ENCODE peak calls at places on chromosome 6, in five cellular contexts. One of them, this sample, is unnamed.

GRCh38 chr6:33160728-33161323 is 31.4 kb downstream of the COL11A2 start:
- DNase-seq in endothelial cell: no peak
- DNase-seq in OCI-LY7: no peak
- DNase-seq in T-helper 2 cell treated with Interferon-gamma antibody and Interleukin-4, amounts not matched to agents 5 μg/mL and 100 μg/mL, for 36 hours: no peak
- DNase-seq in left lung: no peak
- DNase-seq in this sample: peak

GRCh38 chr6:96787846-96788580 is 49.3 kb downstream of the GPR63 start:
- DNase-seq in endothelial cell: no peak
- DNase-seq in OCI-LY7: no peak
- DNase-seq in T-helper 2 cell treated with Interferon-gamma antibody and Interleukin-4, amounts not matched to agents 5 μg/mL and 100 μg/mL, for 36 hours: peak
- DNase-seq in left lung: no peak
- DNase-seq in this sample: no peak

GRCh38 chr6:33312361-33313104 is 1.3 kb downstream of the TAPBP start:
- DNase-seq in endothelial cell: peak
- DNase-seq in OCI-LY7: peak
- DNase-seq in T-helper 2 cell treated with Interferon-gamma antibody and Interleukin-4, amounts not matched to agents 5 μg/mL and 100 μg/mL, for 36 hours: peak
- DNase-seq in left lung: peak
- DNase-seq in this sample: peak

GRCh38 chr6:159065091-159065490 is 20.3 kb upstream of the TAGAP start:
- DNase-seq in endothelial cell: no peak
- DNase-seq in OCI-LY7: no peak
- DNase-seq in T-helper 2 cell treated with Interferon-gamma antibody and Interleukin-4, amounts not matched to agents 5 μg/mL and 100 μg/mL, for 36 hours: no peak
- DNase-seq in left lung: no peak
- DNase-seq in this sample: no peak

GRCh38 chr6:129552413-129552812 is 157.6 kb downstream of the ARHGAP18 start:
- DNase-seq in endothelial cell: no peak
- DNase-seq in OCI-LY7: no peak
- DNase-seq in T-helper 2 cell treated with Interferon-gamma antibody and Interleukin-4, amounts not matched to agents 5 μg/mL and 100 μg/mL, for 36 hours: no peak
- DNase-seq in left lung: no peak
- DNase-seq in this sample: no peak

GRCh38 chr6:21595265-21595950 is 1.9 kb downstream of the SOX4 start:
- DNase-seq in endothelial cell: peak
- DNase-seq in OCI-LY7: peak
- DNase-seq in T-helper 2 cell treated with Interferon-gamma antibody and Interleukin-4, amounts not matched to agents 5 μg/mL and 100 μg/mL, for 36 hours: peak
- DNase-seq in left lung: peak
- DNase-seq in this sample: peak

GRCh38 chr6:1724616-1725015 is 114.9 kb downstream of the FOXC1 start:
- DNase-seq in endothelial cell: peak
- DNase-seq in OCI-LY7: no peak
- DNase-seq in T-helper 2 cell treated with Interferon-gamma antibody and Interleukin-4, amounts not matched to agents 5 μg/mL and 100 μg/mL, for 36 hours: no peak
- DNase-seq in left lung: peak
- DNase-seq in this sample: no peak

GRCh38 chr6:240151-240550 is 52.1 kb upstream of the DUSP22 start:
- DNase-seq in endothelial cell: no peak
- DNase-seq in OCI-LY7: no peak
- DNase-seq in T-helper 2 cell treated with Interferon-gamma antibody and Interleukin-4, amounts not matched to agents 5 μg/mL and 100 μg/mL, for 36 hours: no peak
- DNase-seq in left lung: no peak
- DNase-seq in this sample: no peak

GRCh38 chr6:105753184-105754097 is 332.7 kb upstream of the PRDM1 start:
- DNase-seq in endothelial cell: no peak
- DNase-seq in OCI-LY7: no peak
- DNase-seq in T-helper 2 cell treated with Interferon-gamma antibody and Interleukin-4, amounts not matched to agents 5 μg/mL and 100 μg/mL, for 36 hours: no peak
- DNase-seq in left lung: no peak
- DNase-seq in this sample: no peak

GRCh38 chr6:53658992-53659391 is 6.6 kb downstream of the KLHL31 start:
- DNase-seq in endothelial cell: no peak
- DNase-seq in OCI-LY7: no peak
- DNase-seq in T-helper 2 cell treated with Interferon-gamma antibody and Interleukin-4, amounts not matched to agents 5 μg/mL and 100 μg/mL, for 36 hours: no peak
- DNase-seq in left lung: no peak
- DNase-seq in this sample: no peak

GRCh38 chr6:43965628-43966373 is 161.5 kb downstream of the MRPL14 start:
- DNase-seq in endothelial cell: no peak
- DNase-seq in OCI-LY7: no peak
- DNase-seq in T-helper 2 cell treated with Interferon-gamma antibody and Interleukin-4, amounts not matched to agents 5 μg/mL and 100 μg/mL, for 36 hours: no peak
- DNase-seq in left lung: no peak
- DNase-seq in this sample: no peak

GRCh38 chr6:143673638-143674037 is 4.1 kb upstream of the PHACTR2 start:
- DNase-seq in endothelial cell: no peak
- DNase-seq in OCI-LY7: no peak
- DNase-seq in T-helper 2 cell treated with Interferon-gamma antibody and Interleukin-4, amounts not matched to agents 5 μg/mL and 100 μg/mL, for 36 hours: no peak
- DNase-seq in left lung: no peak
- DNase-seq in this sample: peak

GRCh38 chr6:105051941-105052471 is 95.1 kb downstream of the LIN28B start:
- DNase-seq in endothelial cell: no peak
- DNase-seq in OCI-LY7: no peak
- DNase-seq in T-helper 2 cell treated with Interferon-gamma antibody and Interleukin-4, amounts not matched to agents 5 μg/mL and 100 μg/mL, for 36 hours: no peak
- DNase-seq in left lung: no peak
- DNase-seq in this sample: no peak

GRCh38 chr6:148999921-149000589 is 253.2 kb downstream of the UST start:
- DNase-seq in endothelial cell: no peak
- DNase-seq in OCI-LY7: no peak
- DNase-seq in T-helper 2 cell treated with Interferon-gamma antibody and Interleukin-4, amounts not matched to agents 5 μg/mL and 100 μg/mL, for 36 hours: no peak
- DNase-seq in left lung: no peak
- DNase-seq in this sample: no peak

GRCh38 chr6:24126586-24127192 is 674 bp downstream of the NRSN1 start:
- DNase-seq in endothelial cell: peak
- DNase-seq in OCI-LY7: peak
- DNase-seq in T-helper 2 cell treated with Interferon-gamma antibody and Interleukin-4, amounts not matched to agents 5 μg/mL and 100 μg/mL, for 36 hours: peak
- DNase-seq in left lung: no peak
- DNase-seq in this sample: peak

This sample was measured in iPS-NIHi11.